ENCODE peak calls at places on chromosomes 2 and 18, in seven cellular contexts. One of them, this sample, is unnamed.

GRCh38 chr18:41767960-41768359 is 187.1 kb upstream of the PIK3C3 start:
- DNase-seq in SJCRH30: no peak
- DNase-seq in psoas muscle: no peak
- DNase-seq in lower lobe of right lung: no peak
- DNase-seq in CD4-positive, CD25-positive, alpha-beta regulatory T cell: no peak
- DNase-seq in tibial nerve: no peak
- DNase-seq in fibroblast of lung: peak
- DNase-seq in this sample: no peak

GRCh38 chr18:80200171-80200931 is 47.0 kb downstream of the PARD6G start:
- DNase-seq in SJCRH30: no peak
- DNase-seq in psoas muscle: no peak
- DNase-seq in lower lobe of right lung: no peak
- DNase-seq in CD4-positive, CD25-positive, alpha-beta regulatory T cell: no peak
- DNase-seq in tibial nerve: no peak
- DNase-seq in fibroblast of lung: peak
- DNase-seq in this sample: no peak

GRCh38 chr2:55885129-55885943 is 38.2 kb downstream of the EFEMP1 start:
- DNase-seq in SJCRH30: no peak
- DNase-seq in psoas muscle: no peak
- DNase-seq in lower lobe of right lung: no peak
- DNase-seq in CD4-positive, CD25-positive, alpha-beta regulatory T cell: no peak
- DNase-seq in tibial nerve: no peak
- DNase-seq in fibroblast of lung: peak
- DNase-seq in this sample: no peak

GRCh38 chr2:109538551-109538950 is 75.2 kb downstream of the SEPTIN10 start:
- DNase-seq in SJCRH30: no peak
- DNase-seq in psoas muscle: no peak
- DNase-seq in lower lobe of right lung: no peak
- DNase-seq in CD4-positive, CD25-positive, alpha-beta regulatory T cell: no peak
- DNase-seq in tibial nerve: no peak
- DNase-seq in fibroblast of lung: no peak
- DNase-seq in this sample: no peak

GRCh38 chr2:64748147-64748546 is 94.4 kb upstream of the SERTAD2 start:
- DNase-seq in SJCRH30: no peak
- DNase-seq in psoas muscle: no peak
- DNase-seq in lower lobe of right lung: no peak
- DNase-seq in CD4-positive, CD25-positive, alpha-beta regulatory T cell: no peak
- DNase-seq in tibial nerve: no peak
- DNase-seq in fibroblast of lung: no peak
- DNase-seq in this sample: no peak

GRCh38 chr2:170073288-170073687 is 104.7 kb upstream of the MYO3B start:
- DNase-seq in SJCRH30: peak
- DNase-seq in psoas muscle: peak
- DNase-seq in lower lobe of right lung: no peak
- DNase-seq in CD4-positive, CD25-positive, alpha-beta regulatory T cell: no peak
- DNase-seq in tibial nerve: peak
- DNase-seq in fibroblast of lung: peak
- DNase-seq in this sample: no peak

GRCh38 chr18:48412339-48412929 is 3.3 kb upstream of the ZBTB7C start:
- DNase-seq in SJCRH30: peak
- DNase-seq in psoas muscle: no peak
- DNase-seq in lower lobe of right lung: no peak
- DNase-seq in CD4-positive, CD25-positive, alpha-beta regulatory T cell: no peak
- DNase-seq in tibial nerve: no peak
- DNase-seq in fibroblast of lung: peak
- DNase-seq in this sample: no peak

GRCh38 chr2:35246702-35247101 is 1108.9 kb upstream of the CRIM1 start:
- DNase-seq in SJCRH30: no peak
- DNase-seq in psoas muscle: no peak
- DNase-seq in lower lobe of right lung: no peak
- DNase-seq in CD4-positive, CD25-positive, alpha-beta regulatory T cell: no peak
- DNase-seq in tibial nerve: no peak
- DNase-seq in fibroblast of lung: no peak
- DNase-seq in this sample: no peak

GRCh38 chr2:4556136-4556535 is 852.8 kb downstream of the DCDC2C start:
- DNase-seq in SJCRH30: no peak
- DNase-seq in psoas muscle: peak
- DNase-seq in lower lobe of right lung: no peak
- DNase-seq in CD4-positive, CD25-positive, alpha-beta regulatory T cell: no peak
- DNase-seq in tibial nerve: no peak
- DNase-seq in fibroblast of lung: no peak
- DNase-seq in this sample: no peak

GRCh38 chr2:195466427-195466826 is 190.6 kb upstream of the SLC39A10 start:
- DNase-seq in SJCRH30: no peak
- DNase-seq in psoas muscle: no peak
- DNase-seq in lower lobe of right lung: no peak
- DNase-seq in CD4-positive, CD25-positive, alpha-beta regulatory T cell: no peak
- DNase-seq in tibial nerve: no peak
- DNase-seq in fibroblast of lung: no peak
- DNase-seq in this sample: no peak

GRCh38 chr18:6465281-6465680 is 50.6 kb upstream of the L3MBTL4 start:
- DNase-seq in SJCRH30: no peak
- DNase-seq in psoas muscle: no peak
- DNase-seq in lower lobe of right lung: no peak
- DNase-seq in CD4-positive, CD25-positive, alpha-beta regulatory T cell: no peak
- DNase-seq in tibial nerve: no peak
- DNase-seq in fibroblast of lung: no peak
- DNase-seq in this sample: no peak

GRCh38 chr18:50399582-50399981 is 24.7 kb downstream of the SKA1 start:
- DNase-seq in SJCRH30: no peak
- DNase-seq in psoas muscle: no peak
- DNase-seq in lower lobe of right lung: no peak
- DNase-seq in CD4-positive, CD25-positive, alpha-beta regulatory T cell: no peak
- DNase-seq in tibial nerve: no peak
- DNase-seq in fibroblast of lung: no peak
- DNase-seq in this sample: no peak

GRCh38 chr2:236711440-236711839 is 141.8 kb downstream of the ACKR3 start:
- DNase-seq in SJCRH30: no peak
- DNase-seq in psoas muscle: peak
- DNase-seq in lower lobe of right lung: no peak
- DNase-seq in CD4-positive, CD25-positive, alpha-beta regulatory T cell: no peak
- DNase-seq in tibial nerve: no peak
- DNase-seq in fibroblast of lung: peak
- DNase-seq in this sample: no peak
- H3K4me3 ChIP-seq in SJCRH30: no peak
- H3K4me3 ChIP-seq in psoas muscle: no peak
- H3K4me3 ChIP-seq in lower lobe of right lung: no peak
- H3K4me3 ChIP-seq in CD4-positive, CD25-positive, alpha-beta regulatory T cell: no peak
- H3K4me3 ChIP-seq in tibial nerve: no peak
- H3K4me3 ChIP-seq in fibroblast of lung: no peak
- H3K4me3 ChIP-seq in this sample: no peak

DNA sequence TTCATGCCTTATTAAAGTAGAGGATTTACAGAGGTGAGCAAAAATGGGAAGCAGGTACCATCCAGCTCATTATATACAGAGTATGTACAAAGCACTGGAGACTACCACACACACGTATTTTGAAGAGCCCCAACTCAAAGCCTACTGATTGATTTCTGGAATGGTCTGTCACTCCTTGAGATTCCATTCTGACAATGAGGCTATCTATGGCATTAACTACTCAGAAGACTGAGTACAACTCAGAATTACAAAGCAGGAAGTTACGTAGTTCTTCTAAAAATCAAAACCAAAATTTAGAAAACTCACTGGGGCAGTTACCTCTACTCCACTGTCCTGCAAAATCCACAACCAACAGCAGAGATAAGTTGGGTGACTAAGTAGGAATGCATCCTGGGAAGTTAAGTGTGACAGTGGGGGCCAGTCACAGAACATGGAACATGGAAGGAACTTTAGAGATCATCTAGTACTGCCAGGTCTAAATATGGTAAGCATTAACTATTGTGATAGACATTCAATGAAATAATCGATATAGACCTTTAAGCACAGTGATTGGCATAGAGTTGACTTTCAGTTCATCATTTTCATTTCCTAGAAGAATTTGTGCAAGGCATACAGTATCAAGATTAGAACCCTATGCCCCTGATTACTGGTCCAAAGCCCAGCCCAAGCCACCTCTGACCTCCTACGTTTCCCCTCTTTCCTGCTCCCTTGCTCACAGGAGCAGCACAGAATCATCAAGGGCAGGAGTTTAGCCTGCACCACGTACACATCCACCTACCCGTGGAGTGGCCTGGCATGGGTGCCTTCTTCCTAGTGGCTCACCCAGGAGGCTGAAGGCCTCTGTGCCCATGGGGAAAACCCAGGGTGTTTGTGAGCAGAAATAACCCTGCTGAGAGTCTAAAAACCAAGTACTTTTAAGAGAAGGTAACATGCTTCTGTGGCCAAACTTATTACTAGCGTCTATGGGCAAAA is 80.1 kb upstream of the FOSL2 start:
- DNase-seq in SJCRH30: no peak
- DNase-seq in psoas muscle: no peak
- DNase-seq in lower lobe of right lung: no peak
- DNase-seq in CD4-positive, CD25-positive, alpha-beta regulatory T cell: no peak
- DNase-seq in tibial nerve: no peak
- DNase-seq in fibroblast of lung: no peak
- DNase-seq in this sample: no peak
- H3K27ac ChIP-seq in SJCRH30: no peak
- H3K27ac ChIP-seq in psoas muscle: peak
- H3K27ac ChIP-seq in lower lobe of right lung: no peak
- H3K27ac ChIP-seq in CD4-positive, CD25-positive, alpha-beta regulatory T cell: no peak
- H3K27ac ChIP-seq in tibial nerve: no peak
- H3K27ac ChIP-seq in fibroblast of lung: no peak
- H3K27ac ChIP-seq in this sample: no peak

GRCh38 chr2:20348542-20348941 is 2.1 kb downstream of the PUM2 start:
- DNase-seq in SJCRH30: no peak
- DNase-seq in psoas muscle: no peak
- DNase-seq in lower lobe of right lung: no peak
- DNase-seq in CD4-positive, CD25-positive, alpha-beta regulatory T cell: no peak
- DNase-seq in tibial nerve: no peak
- DNase-seq in fibroblast of lung: no peak
- DNase-seq in this sample: no peak
- H3K4me3 ChIP-seq in SJCRH30: no peak
- H3K4me3 ChIP-seq in psoas muscle: peak
- H3K4me3 ChIP-seq in lower lobe of right lung: peak
- H3K4me3 ChIP-seq in CD4-positive, CD25-positive, alpha-beta regulatory T cell: peak
- H3K4me3 ChIP-seq in tibial nerve: no peak
- H3K4me3 ChIP-seq in fibroblast of lung: peak
- H3K4me3 ChIP-seq in this sample: peak

DNA sequence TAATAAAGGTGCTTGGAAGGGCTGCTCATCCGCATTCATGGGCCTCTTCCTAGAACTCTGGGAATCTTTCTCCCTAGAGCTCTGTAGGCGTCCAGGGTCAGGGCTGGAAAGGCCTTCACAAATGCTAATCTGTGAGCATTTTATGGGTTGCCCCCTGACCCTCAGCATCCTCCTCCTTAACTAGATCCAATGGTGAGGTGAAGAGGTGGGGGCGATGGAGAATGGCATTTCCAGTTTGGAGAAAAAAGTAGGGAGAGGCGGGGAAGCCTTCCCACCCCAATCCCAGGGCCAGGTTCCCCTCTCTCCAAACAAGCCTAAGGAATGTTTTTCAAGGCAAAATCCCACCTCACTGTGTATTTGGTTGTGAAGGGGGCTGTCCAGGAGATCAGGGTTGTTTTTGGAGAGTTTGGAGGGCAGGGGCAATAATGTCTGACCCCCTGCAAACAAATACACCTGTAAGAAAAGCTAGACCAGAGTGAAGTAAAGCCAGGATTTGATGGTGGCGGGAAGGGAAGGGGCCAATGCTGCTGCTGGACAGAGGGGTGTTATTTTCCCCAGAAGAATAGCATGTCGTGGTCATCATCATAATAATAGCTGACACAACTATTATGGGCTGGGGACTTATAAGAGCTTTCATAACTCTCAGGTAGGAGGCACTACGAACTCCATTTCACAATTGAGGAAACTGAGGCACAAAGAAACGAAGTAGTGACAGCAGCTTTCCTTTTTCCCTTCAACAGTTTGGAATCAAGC is 1.4 kb upstream of the MYCN start:
- DNase-seq in SJCRH30: no peak
- DNase-seq in psoas muscle: no peak
- DNase-seq in lower lobe of right lung: no peak
- DNase-seq in CD4-positive, CD25-positive, alpha-beta regulatory T cell: no peak
- DNase-seq in tibial nerve: no peak
- DNase-seq in fibroblast of lung: no peak
- DNase-seq in this sample: no peak
- H3K27ac ChIP-seq in SJCRH30: peak
- H3K27ac ChIP-seq in psoas muscle: no peak
- H3K27ac ChIP-seq in lower lobe of right lung: no peak
- H3K27ac ChIP-seq in CD4-positive, CD25-positive, alpha-beta regulatory T cell: no peak
- H3K27ac ChIP-seq in tibial nerve: no peak
- H3K27ac ChIP-seq in fibroblast of lung: no peak
- H3K27ac ChIP-seq in this sample: no peak

This sample was measured in CD8-positive, alpha-beta memory T cell.